ENCODE peak calls at places on chromosomes 6 and 20, in five cellular contexts. X, L, N, A and I are unnamed samples.

GRCh38 chr6:56346958-56347357 is 99.6 kb upstream of the COL21A1 start:
- DNase-seq in X (no peak), L (no peak), N (no peak), A (no peak), I (no peak)

GRCh38 chr6:144820270-144820669 is 535.1 kb downstream of the UTRN start:
- DNase-seq in X (no peak), L (no peak), N (no peak), A (peak), I (no peak)

GRCh38 chr6:17098007-17098406 is 3.8 kb upstream of the STMND1 start:
- DNase-seq in X (no peak), L (no peak), N (no peak), A (no peak), I (no peak)

GRCh38 chr6:157169656-157170055 is 153.7 kb downstream of the TMEM242 start:
- DNase-seq in X (no peak), L (no peak), N (no peak), A (no peak), I (no peak)

GRCh38 chr6:25469797-25470388 is 182.1 kb upstream of the SCGN start:
- DNase-seq in X (no peak), L (no peak), N (no peak), A (no peak), I (no peak)

GRCh38 chr6:13013681-13014550 is 297.3 kb downstream of the PHACTR1 start:
- DNase-seq in X (no peak), L (peak), N (no peak), A (no peak), I (no peak)

GRCh38 chr6:10847684-10848083 is 9.3 kb upstream of the MAK start:
- DNase-seq in X (no peak), L (peak), N (no peak), A (no peak), I (no peak)

GRCh38 chr6:32113386-32114352 is 4.5 kb upstream of the TNXB start:
- DNase-seq in X (peak), L (peak), N (peak), A (peak), I (peak)

GRCh38 chr6:57324538-57324937 is 7.1 kb downstream of the PRIM2 start:
- DNase-seq in X (no peak), L (peak), N (no peak), A (peak), I (no peak)

GRCh38 chr20:47821481-47822100 is 36.3 kb upstream of the SULF2 start:
- DNase-seq in X (no peak), L (no peak), N (no peak), A (no peak), I (no peak)

GRCh38 chr6:136774228-136775041 is 17.8 kb downstream of the MAP3K5 start:
- DNase-seq in X (no peak), L (peak), N (no peak), A (peak), I (peak)

GRCh38 chr6:132096245-132096644 is 145.1 kb upstream of the CCN2 start:
- DNase-seq in X (peak), L (no peak), N (no peak), A (no peak), I (no peak)

GRCh38 chr6:53154071-53154470 is 5.4 kb upstream of the GCM1 start:
- DNase-seq in X (no peak), L (no peak), N (no peak), A (no peak), I (no peak)

GRCh38 chr6:137261393-137262154 is 42.4 kb upstream of the IFNGR1 start:
- DNase-seq in X (no peak), L (peak), N (no peak), A (peak), I (peak)

GRCh38 chr20:5918856-5919633 is 31.3 kb downstream of the TRMT6 start:
- DNase-seq in X (no peak), L (peak), N (no peak), A (peak), I (peak)

GRCh38 chr20:36462440-36463211 is 78.7 kb upstream of the MYL9 start:
- DNase-seq in X (peak), L (no peak), N (peak), A (peak), I (peak)

GRCh38 chr6:131255434-131255833 is 120.2 kb downstream of the AKAP7 start:
- DNase-seq in X (no peak), L (peak), N (no peak), A (no peak), I (no peak)

GRCh38 chr20:37358366-37359150 is 12.6 kb downstream of the SRC start:
- DNase-seq in X (no peak), L (no peak), N (no peak), A (no peak), I (no peak)

GRCh38 chr6:161891542-161891941 is 617.7 kb upstream of the AGPAT4 start:
- DNase-seq in X (no peak), L (no peak), N (no peak), A (no peak), I (no peak)

GRCh38 chr6:72081880-72082279 is 195.5 kb downstream of the RIMS1 start:
- DNase-seq in X (no peak), L (no peak), N (no peak), A (no peak), I (no peak)

GRCh38 chr6:116511424-116512131 is at the start of gene CALHM5:
- DNase-seq in X (no peak), L (peak), N (no peak), A (peak), I (peak)

GRCh38 chr6:1724616-1725015 is 114.9 kb downstream of the FOXC1 start:
- DNase-seq in X (peak), L (no peak), N (no peak), A (no peak), I (no peak)

GRCh38 chr6:169490830-169491229 is 211.0 kb downstream of the WDR27 start:
- DNase-seq in X (no peak), L (no peak), N (no peak), A (peak), I (peak)

GRCh38 chr6:138647006-138647405 is 126.6 kb upstream of the CCDC28A start:
- DNase-seq in X (no peak), L (peak), N (no peak), A (peak), I (peak)

GRCh38 chr20:1897965-1898464 is 2.8 kb downstream of the SIRPA start:
- DNase-seq in X (no peak), L (no peak), N (no peak), A (no peak), I (no peak)

GRCh38 chr6:45677381-45677992 is 299.8 kb upstream of the SUPT3H start:
- DNase-seq in X (no peak), L (peak), N (no peak), A (peak), I (peak)

GRCh38 chr6:117483004-117483644 is 650 bp downstream of the DCBLD1 start:
- DNase-seq in X (peak), L (peak), N (no peak), A (peak), I (peak)

GRCh38 chr6:23027281-23027680 is 457.9 kb downstream of the HDGFL1 start:
- DNase-seq in X (no peak), L (no peak), N (no peak), A (no peak), I (no peak)

GRCh38 chr6:80143312-80143960 is 37.0 kb downstream of the BCKDHB start:
- DNase-seq in X (peak), L (peak), N (no peak), A (peak), I (peak)

GRCh38 chr20:46214831-46215488 is 93.3 kb downstream of the CDH22 start:
- DNase-seq in X (no peak), L (no peak), N (no peak), A (no peak), I (no peak)

DNA sequence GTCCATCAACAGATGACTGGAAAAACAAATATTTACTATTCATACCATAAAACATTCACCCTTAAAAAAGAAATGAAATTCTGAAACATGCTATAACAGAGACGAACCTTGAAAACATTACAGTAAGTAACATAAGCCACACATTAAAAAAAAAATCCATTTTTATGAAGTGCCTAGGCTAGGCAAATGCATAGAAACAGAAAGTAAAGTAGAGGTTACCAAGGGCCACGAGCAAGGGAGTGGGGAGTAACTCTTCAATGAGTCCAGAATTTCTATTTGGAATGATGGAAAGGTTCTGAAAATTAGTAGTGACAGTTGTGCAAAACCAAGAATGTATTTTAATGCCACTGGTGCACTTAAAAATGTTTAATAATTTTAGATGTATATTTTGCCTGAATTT is 47.7 kb downstream of the STAU1 start:
- DNase-seq in X (no peak), L (peak), N (no peak), A (no peak), I (no peak)
- H3K4me3 ChIP-seq in X (no peak), L (no peak), N (no peak), A (no peak), I (no peak)

GRCh38 chr6:160040527-160041264 is 71.8 kb downstream of the IGF2R start:
- DNase-seq in X (no peak), L (no peak), N (no peak), A (no peak), I (no peak)

GRCh38 chr6:160042014-160042773 is 73.3 kb downstream of the IGF2R start:
- DNase-seq in X (no peak), L (no peak), N (no peak), A (peak), I (peak)

GRCh38 chr6:160040055-160040454 is 71.2 kb downstream of the IGF2R start:
- DNase-seq in X (no peak), L (no peak), N (no peak), A (no peak), I (no peak)

GRCh38 chr6:160042788-160043301 is 74.0 kb downstream of the IGF2R start:
- DNase-seq in X (no peak), L (peak), N (no peak), A (peak), I (no peak)

GRCh38 chr6:160041608-160042007 is 72.7 kb downstream of the IGF2R start:
- DNase-seq in X (no peak), L (peak), N (no peak), A (peak), I (peak)
- TF ChIP-seq CTCF in X (peak), L (peak), N (no peak), A (peak), I (peak)

GRCh38 chr6:106167105-106167814 is 81.1 kb downstream of the PRDM1 start:
- DNase-seq in X (no peak), L (no peak), N (no peak), A (no peak), I (no peak)
- H3K4me3 ChIP-seq in X (no peak), L (no peak), N (no peak), A (no peak), I (no peak)

GRCh38 chr6:118735320-118735719 is 83.9 kb upstream of the CEP85L start:
- DNase-seq in X (no peak), L (peak), N (no peak), A (no peak), I (no peak)
- TF ChIP-seq CTCF in X (no peak), L (peak), N (no peak), A (peak), I (peak)